ENCODE peak calls at places on chromosomes 16 and 17, in ten cellular contexts. K is Peyer's patch; J is NT2/D1; Z is HCT116; F is uterus; N is lower lobe of right lung; E is prostate gland; M is CD4-positive, alpha-beta memory T cell; S is mammary epithelial cell; I is body of pancreas. O is an unnamed sample. For H3K4me1, the result is how much of the 10 kb centered on the place peaks cover.

GRCh38 chr17:4850236-4850635 is 17.1 kb downstream of the MINK1 start:
- DNase-seq in K (peak), J (no peak), Z (no peak), F (no peak), N (no peak), E (no peak), M (no peak), S (peak), I (no peak), O (peak)

GRCh38 chr17:75036643-75037268 is 10.0 kb downstream of the ATP5PD start:
- DNase-seq in K (peak), J (no peak), Z (peak), F (peak), N (peak), E (peak), M (peak), S (no peak), I (peak), O (peak)

GRCh38 chr17:53525590-53525989 is 297.1 kb upstream of the KIF2B start:
- DNase-seq in K (no peak), J (no peak), Z (no peak), F (no peak), N (no peak), E (no peak), M (no peak), S (no peak), I (no peak), O (no peak)

GRCh38 chr16:30948956-30949654 is at the start of gene ORAI3:
- DNase-seq in K (peak), J (no peak), Z (no peak), F (peak), N (peak), E (peak), M (peak), S (peak), I (peak), O (peak)

GRCh38 chr16:69762843-69763556 is 868 bp downstream of the WWP2 start:
- DNase-seq in K (no peak), J (no peak), Z (no peak), F (no peak), N (no peak), E (no peak), M (peak), S (peak), I (peak), O (no peak)

GRCh38 chr16:15509051-15509592 is 74.7 kb downstream of the BMERB1 start:
- DNase-seq in K (no peak), J (no peak), Z (no peak), F (no peak), N (no peak), E (no peak), M (peak), S (peak), I (no peak), O (no peak)

GRCh38 chr16:12311309-12311708 is 334.8 kb downstream of the SNX29 start:
- DNase-seq in K (no peak), J (no peak), Z (no peak), F (peak), N (no peak), E (no peak), M (no peak), S (no peak), I (no peak), O (no peak)

GRCh38 chr17:50310455-50311111 is 35.3 kb upstream of the XYLT2 start:
- DNase-seq in K (no peak), J (no peak), Z (no peak), F (no peak), N (no peak), E (no peak), M (no peak), S (no peak), I (no peak), O (no peak)

GRCh38 chr16:19502395-19503131 is 19.3 kb downstream of the GDE1 start:
- DNase-seq in K (no peak), J (peak), Z (peak), F (peak), N (peak), E (peak), M (peak), S (peak), I (peak), O (peak)

GRCh38 chr17:77901476-77901875 is 57.0 kb upstream of the TNRC6C start:
- DNase-seq in K (peak), J (no peak), Z (no peak), F (no peak), N (no peak), E (no peak), M (no peak), S (no peak), I (no peak), O (no peak)

GRCh38 chr16:48611329-48612137 is 1.6 kb upstream of the N4BP1 start:
- DNase-seq in K (peak), J (no peak), Z (no peak), F (no peak), N (peak), E (no peak), M (peak), S (peak), I (no peak), O (peak)

GRCh38 chr17:61385869-61386245 is 13.8 kb upstream of the TBX2 start:
- DNase-seq in K (peak), J (no peak), Z (no peak), F (no peak), N (peak), E (no peak), M (no peak), S (no peak), I (no peak), O (no peak)

GRCh38 chr16:11914759-11915643 is 755 bp downstream of the GSPT1 start:
- DNase-seq in K (peak), J (no peak), Z (no peak), F (no peak), N (peak), E (peak), M (peak), S (peak), I (peak), O (peak)

GRCh38 chr16:49859139-49859947 is 3.4 kb upstream of the ZNF423 start:
- DNase-seq in K (peak), J (no peak), Z (no peak), F (peak), N (no peak), E (no peak), M (no peak), S (no peak), I (peak), O (peak)

GRCh38 chr16:65012357-65012756 is 109.5 kb downstream of the CDH11 start:
- DNase-seq in K (no peak), J (no peak), Z (no peak), F (no peak), N (no peak), E (no peak), M (no peak), S (no peak), I (no peak), O (no peak)

GRCh38 chr16:68732068-68732680 is 4.9 kb upstream of the CDH1 start:
- DNase-seq in K (peak), J (peak), Z (peak), F (no peak), N (peak), E (peak), M (no peak), S (peak), I (peak), O (peak)

GRCh38 chr17:7478276-7479138 is 924 bp downstream of the ZBTB4 start:
- DNase-seq in K (peak), J (no peak), Z (no peak), F (peak), N (peak), E (peak), M (peak), S (no peak), I (peak), O (peak)

GRCh38 chr16:70453891-70454220 is 539 bp upstream of the FCSK start:
- DNase-seq in K (no peak), J (no peak), Z (no peak), F (no peak), N (no peak), E (no peak), M (no peak), S (no peak), I (no peak), O (no peak)

GRCh38 chr16:4787068-4787467 is 1.1 kb downstream of the SEPTIN12 start:
- DNase-seq in K (no peak), J (no peak), Z (no peak), F (no peak), N (no peak), E (no peak), M (no peak), S (no peak), I (no peak), O (no peak)

GRCh38 chr17:35051183-35051578 is 12.3 kb downstream of the RFFL start:
- DNase-seq in K (no peak), J (no peak), Z (no peak), F (no peak), N (no peak), E (no peak), M (peak), S (no peak), I (no peak), O (peak)

GRCh38 chr16:85582177-85582888 is 30.8 kb upstream of the GSE1 start:
- DNase-seq in K (no peak), J (no peak), Z (no peak), F (no peak), N (no peak), E (no peak), M (no peak), S (no peak), I (no peak), O (no peak)
- H3K4me1 ChIP-seq in K (under half), J (half or more), Z (under half), F (under half), N (half or more), E (under half), M (under half), S (under half), I (under half), O (under half)

DNA sequence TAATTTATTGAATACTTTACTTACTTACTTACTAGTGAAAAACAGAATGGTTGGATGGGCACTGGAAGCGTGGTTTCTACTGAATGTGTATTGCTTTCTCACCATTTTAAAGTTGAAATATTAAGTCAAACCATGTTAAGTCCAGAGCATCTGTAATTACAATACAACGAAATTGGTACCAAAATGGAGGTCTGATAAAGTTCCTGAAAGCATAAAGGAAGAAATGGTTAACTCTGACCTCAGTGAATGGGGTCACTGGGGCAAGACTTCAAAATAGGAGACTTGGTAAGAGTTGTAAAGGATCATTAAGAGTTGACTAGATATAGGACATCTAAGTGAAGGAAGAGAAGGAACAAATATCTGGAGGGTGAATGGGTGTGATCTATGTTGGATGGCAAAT is 237.1 kb downstream of the MAF start:
- DNase-seq in K (no peak), J (no peak), Z (no peak), F (no peak), N (no peak), E (no peak), M (no peak), S (no peak), I (no peak), O (no peak)
- H3K4me1 ChIP-seq in K (under half), J (under half), Z (under half), F (under half), N (under half), E (under half), M (under half), S (under half), I (under half), O (under half)

DNA sequence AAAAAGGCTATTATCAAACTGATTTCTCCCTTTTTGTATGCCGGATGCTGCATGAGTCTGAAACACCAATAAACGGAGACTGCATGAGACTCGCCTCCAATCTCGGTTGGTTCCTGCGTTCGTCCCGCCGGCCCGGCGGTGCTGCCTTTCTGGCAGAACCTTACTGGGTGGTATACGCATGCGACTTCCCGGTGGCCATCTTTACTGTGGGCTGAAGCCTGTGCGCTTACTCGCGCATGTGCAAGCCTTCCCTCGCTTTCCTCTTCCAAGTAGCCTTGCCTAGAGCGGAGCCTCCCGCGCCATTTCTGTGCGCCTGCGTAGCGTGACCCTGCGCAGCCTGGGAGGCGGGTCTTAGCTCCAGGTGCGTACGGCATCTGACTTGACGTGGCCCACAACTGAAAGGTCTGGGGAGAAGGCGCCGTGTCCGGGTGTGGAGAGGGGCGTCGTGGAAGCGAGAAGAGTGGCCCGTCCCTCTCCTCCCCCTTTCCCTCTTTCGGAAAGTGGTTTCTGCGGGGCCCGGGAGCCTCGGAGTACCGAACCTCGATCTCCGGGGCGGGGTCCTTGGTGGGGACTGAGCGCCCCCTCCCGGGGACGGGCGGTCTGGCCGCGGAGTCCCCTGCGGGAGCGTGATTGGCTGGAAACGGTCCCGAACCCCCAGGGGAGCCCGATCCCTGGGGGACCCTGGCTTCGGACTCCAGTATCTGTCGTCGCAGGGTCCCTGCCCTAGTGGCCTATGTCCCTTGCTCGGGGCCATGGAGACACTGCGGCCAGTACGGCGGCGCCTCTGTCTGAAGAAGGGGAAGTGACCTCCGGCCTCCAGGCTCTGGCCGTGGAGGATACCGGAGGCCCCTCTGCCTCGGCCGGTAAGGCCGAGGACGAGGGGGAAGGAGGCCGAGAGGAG is at the start of gene PAGR1:
- DNase-seq in K (peak), J (peak), Z (peak), F (peak), N (peak), E (peak), M (peak), S (peak), I (peak), O (peak)
- H3K4me1 ChIP-seq in K (half or more), J (under half), Z (under half), F (under half), N (half or more), E (under half), M (half or more), S (under half), I (half or more), O (half or more)

GRCh38 chr17:45170976-45171337 is 9.3 kb downstream of the HEXIM2 start:
- DNase-seq in K (peak), J (no peak), Z (peak), F (peak), N (peak), E (peak), M (no peak), S (peak), I (peak), O (peak)
- H3K4me1 ChIP-seq in K (under half), J (under half), Z (half or more), F (under half), N (under half), E (under half), M (under half), S (under half), I (under half), O (under half)

GRCh38 chr16:2044541-2044940 is 3.1 kb downstream of the NTHL1 start:
- DNase-seq in K (no peak), J (no peak), Z (no peak), F (no peak), N (no peak), E (no peak), M (no peak), S (no peak), I (no peak), O (no peak)
- H3K4me1 ChIP-seq in K (half or more), J (under half), Z (under half), F (under half), N (half or more), E (under half), M (under half), S (under half), I (under half), O (half or more)

DNA sequence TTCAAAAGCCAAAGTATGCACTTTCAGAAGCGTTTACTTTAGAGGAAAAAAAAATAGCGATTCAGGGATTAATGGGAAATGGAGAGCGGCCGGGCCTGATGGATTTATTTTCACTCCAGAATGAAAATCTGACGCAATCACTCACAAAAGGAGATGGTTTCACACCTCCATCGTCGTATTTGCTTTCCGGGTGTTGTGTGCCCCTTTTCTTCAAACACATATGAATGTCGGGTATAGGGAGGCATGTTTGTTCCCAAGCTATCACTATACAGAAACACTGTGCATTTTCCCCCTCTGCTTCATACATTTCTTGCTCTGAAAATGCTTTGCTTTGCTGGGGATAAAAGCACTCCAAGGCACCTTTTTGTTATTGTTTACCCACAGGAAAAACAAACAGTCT is 562.2 kb upstream of the ZFHX3 start:
- DNase-seq in K (no peak), J (no peak), Z (no peak), F (no peak), N (no peak), E (no peak), M (no peak), S (no peak), I (no peak), O (no peak)
- H3K4me1 ChIP-seq in K (under half), J (under half), Z (under half), F (under half), N (under half), E (under half), M (under half), S (under half), I (under half), O (under half)

GRCh38 chr17:1735418-1735817 is 7.3 kb upstream of the SERPINF2 start:
- DNase-seq in K (no peak), J (no peak), Z (no peak), F (no peak), N (no peak), E (no peak), M (no peak), S (no peak), I (no peak), O (no peak)
- H3K4me1 ChIP-seq in K (under half), J (under half), Z (under half), F (under half), N (under half), E (under half), M (under half), S (under half), I (under half), O (under half)

GRCh38 chr17:68294617-68295016 is 3.3 kb downstream of the ARSG start:
- DNase-seq in K (no peak), J (no peak), Z (no peak), F (no peak), N (no peak), E (peak), M (no peak), S (no peak), I (no peak), O (no peak)
- H3K4me1 ChIP-seq in K (under half), J (under half), Z (under half), F (under half), N (under half), E (under half), M (half or more), S (under half), I (under half), O (under half)

O was measured in mucosa of descending colon.